ENCODE peak calls at places on chromosomes 13 and 19, in six cellular contexts. One of them, this sample, is unnamed.

GRCh38 chr19:35897706-35898451 is 2.5 kb downstream of the NFKBID start:
- DNase-seq in A673: no peak
- DNase-seq in tibial artery: no peak
- DNase-seq in heart right ventricle: no peak
- DNase-seq in astrocyte of the spinal cord: no peak
- DNase-seq in hepatocyte: no peak
- DNase-seq in this sample: no peak

GRCh38 chr13:30730526-30730925 is 4.8 kb upstream of the ALOX5AP start:
- DNase-seq in A673: no peak
- DNase-seq in tibial artery: no peak
- DNase-seq in heart right ventricle: no peak
- DNase-seq in astrocyte of the spinal cord: no peak
- DNase-seq in hepatocyte: peak; percentile 40
- DNase-seq in this sample: no peak

GRCh38 chr13:103351035-103351828 is 285.0 kb upstream of the SLC10A2 start:
- DNase-seq in A673: peak; percentile 7
- DNase-seq in tibial artery: no peak
- DNase-seq in heart right ventricle: peak; percentile 13
- DNase-seq in astrocyte of the spinal cord: peak; percentile 87
- DNase-seq in hepatocyte: peak; percentile 41
- DNase-seq in this sample: no peak

GRCh38 chr19:35592226-35592625 is 6.3 kb downstream of the PMIS2 start:
- DNase-seq in A673: peak; percentile 45
- DNase-seq in tibial artery: no peak
- DNase-seq in heart right ventricle: no peak
- DNase-seq in astrocyte of the spinal cord: no peak
- DNase-seq in hepatocyte: peak; percentile 64
- DNase-seq in this sample: no peak

GRCh38 chr13:39527961-39528720 is 74.9 kb downstream of the LHFPL6 start:
- DNase-seq in A673: peak; percentile 60
- DNase-seq in tibial artery: peak; percentile 68
- DNase-seq in heart right ventricle: no peak
- DNase-seq in astrocyte of the spinal cord: peak; percentile 91
- DNase-seq in hepatocyte: no peak
- DNase-seq in this sample: peak; percentile 74

GRCh38 chr19:52600639-52601024 is 30.5 kb downstream of the ZNF701 start:
- DNase-seq in A673: peak; percentile 5
- DNase-seq in tibial artery: no peak
- DNase-seq in heart right ventricle: no peak
- DNase-seq in astrocyte of the spinal cord: no peak
- DNase-seq in hepatocyte: peak; percentile 71
- DNase-seq in this sample: no peak

GRCh38 chr19:14183741-14184395 is 22.1 kb downstream of the ADGRL1 start:
- DNase-seq in A673: peak; percentile 84
- DNase-seq in tibial artery: no peak
- DNase-seq in heart right ventricle: no peak
- DNase-seq in astrocyte of the spinal cord: no peak
- DNase-seq in hepatocyte: no peak
- DNase-seq in this sample: no peak

GRCh38 chr13:88802886-88803285 is 1131.7 kb downstream of the SLITRK5 start:
- DNase-seq in A673: no peak
- DNase-seq in tibial artery: no peak
- DNase-seq in heart right ventricle: no peak
- DNase-seq in astrocyte of the spinal cord: no peak
- DNase-seq in hepatocyte: no peak
- DNase-seq in this sample: no peak

GRCh38 chr13:55516610-55517009 is 1624.1 kb upstream of the PRR20A start:
- DNase-seq in A673: no peak
- DNase-seq in tibial artery: no peak
- DNase-seq in heart right ventricle: no peak
- DNase-seq in astrocyte of the spinal cord: no peak
- DNase-seq in hepatocyte: no peak
- DNase-seq in this sample: no peak

GRCh38 chr19:51323481-51323891 is 12.0 kb downstream of the IGLON5 start:
- DNase-seq in A673: no peak
- DNase-seq in tibial artery: no peak
- DNase-seq in heart right ventricle: no peak
- DNase-seq in astrocyte of the spinal cord: no peak
- DNase-seq in hepatocyte: no peak
- DNase-seq in this sample: no peak

DNA sequence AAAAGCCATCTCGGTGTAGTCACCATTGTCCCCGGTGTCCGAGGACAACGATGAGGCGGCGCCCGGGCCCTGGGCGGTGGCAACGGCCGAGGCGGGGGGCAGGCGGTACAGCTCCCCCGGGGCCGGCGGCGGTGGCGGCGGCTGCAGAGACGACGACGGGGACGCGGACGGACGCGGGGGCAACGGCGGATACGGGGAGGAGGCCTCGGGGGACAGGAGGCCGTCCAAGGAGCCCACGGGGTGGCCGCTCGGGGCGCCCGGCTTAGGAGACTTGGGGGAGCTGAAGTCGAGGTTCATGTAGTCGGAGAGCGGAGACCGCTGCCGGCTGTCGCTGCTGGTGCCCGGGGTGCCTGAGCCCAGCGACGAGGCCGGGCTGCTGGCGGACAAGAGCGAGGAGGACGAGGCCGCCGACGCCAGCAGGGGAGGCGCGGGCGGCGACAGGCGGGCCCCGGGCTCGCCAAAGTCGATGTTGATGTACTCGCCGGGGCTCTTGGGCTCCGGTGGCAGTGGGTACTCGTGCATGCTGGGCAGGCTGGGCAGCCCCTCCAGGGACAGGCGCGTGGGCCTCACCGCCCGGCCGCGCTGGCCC is 3.5 kb downstream of the IRS2 start:
- DNase-seq in A673: peak; percentile 61
- DNase-seq in tibial artery: no peak
- DNase-seq in heart right ventricle: no peak
- DNase-seq in astrocyte of the spinal cord: no peak
- DNase-seq in hepatocyte: no peak
- DNase-seq in this sample: no peak
- H3K4me3 ChIP-seq in A673: peak overlapping the region; percentile 82
- H3K4me3 ChIP-seq in tibial artery: peak overlapping the region; percentile 88
- H3K4me3 ChIP-seq in heart right ventricle: no peak overlapping the region
- H3K4me3 ChIP-seq in astrocyte of the spinal cord: no peak overlapping the region
- H3K4me3 ChIP-seq in hepatocyte: no peak overlapping the region
- H3K4me3 ChIP-seq in this sample: peak overlapping the region; percentile 63

GRCh38 chr19:38870612-38871011 is 7.5 kb downstream of the RINL start:
- DNase-seq in A673: no peak
- DNase-seq in tibial artery: no peak
- DNase-seq in heart right ventricle: no peak
- DNase-seq in astrocyte of the spinal cord: no peak
- DNase-seq in hepatocyte: no peak
- DNase-seq in this sample: no peak
- H3K4me3 ChIP-seq in A673: no peak overlapping the region
- H3K4me3 ChIP-seq in tibial artery: no peak overlapping the region
- H3K4me3 ChIP-seq in heart right ventricle: no peak overlapping the region
- H3K4me3 ChIP-seq in astrocyte of the spinal cord: no peak overlapping the region
- H3K4me3 ChIP-seq in hepatocyte: no peak overlapping the region
- H3K4me3 ChIP-seq in this sample: no peak overlapping the region

GRCh38 chr19:29266001-29266400 is 53.0 kb upstream of the UQCRFS1 start:
- DNase-seq in A673: no peak
- DNase-seq in tibial artery: no peak
- DNase-seq in heart right ventricle: no peak
- DNase-seq in astrocyte of the spinal cord: no peak
- DNase-seq in hepatocyte: no peak
- DNase-seq in this sample: no peak

GRCh38 chr19:29266603-29267002 is 53.7 kb upstream of the UQCRFS1 start:
- DNase-seq in A673: no peak
- DNase-seq in tibial artery: no peak
- DNase-seq in heart right ventricle: no peak
- DNase-seq in astrocyte of the spinal cord: no peak
- DNase-seq in hepatocyte: no peak
- DNase-seq in this sample: no peak

GRCh38 chr19:29263305-29264080 is 50.5 kb upstream of the UQCRFS1 start:
- DNase-seq in A673: peak; percentile 45
- DNase-seq in tibial artery: no peak
- DNase-seq in heart right ventricle: peak; percentile 22
- DNase-seq in astrocyte of the spinal cord: no peak
- DNase-seq in hepatocyte: peak; percentile 64
- DNase-seq in this sample: peak; percentile 7

GRCh38 chr19:29265436-29265835 is 52.5 kb upstream of the UQCRFS1 start:
- DNase-seq in A673: no peak
- DNase-seq in tibial artery: no peak
- DNase-seq in heart right ventricle: no peak
- DNase-seq in astrocyte of the spinal cord: no peak
- DNase-seq in hepatocyte: no peak
- DNase-seq in this sample: no peak

GRCh38 chr19:29264897-29265296 is 51.9 kb upstream of the UQCRFS1 start:
- DNase-seq in A673: no peak
- DNase-seq in tibial artery: no peak
- DNase-seq in heart right ventricle: no peak
- DNase-seq in astrocyte of the spinal cord: no peak
- DNase-seq in hepatocyte: no peak
- DNase-seq in this sample: no peak
- H3K4me3 ChIP-seq in A673: no peak overlapping the region
- H3K4me3 ChIP-seq in tibial artery: no peak overlapping the region
- H3K4me3 ChIP-seq in heart right ventricle: no peak overlapping the region
- H3K4me3 ChIP-seq in astrocyte of the spinal cord: no peak overlapping the region
- H3K4me3 ChIP-seq in hepatocyte: no peak overlapping the region
- H3K4me3 ChIP-seq in this sample: no peak overlapping the region

DNA sequence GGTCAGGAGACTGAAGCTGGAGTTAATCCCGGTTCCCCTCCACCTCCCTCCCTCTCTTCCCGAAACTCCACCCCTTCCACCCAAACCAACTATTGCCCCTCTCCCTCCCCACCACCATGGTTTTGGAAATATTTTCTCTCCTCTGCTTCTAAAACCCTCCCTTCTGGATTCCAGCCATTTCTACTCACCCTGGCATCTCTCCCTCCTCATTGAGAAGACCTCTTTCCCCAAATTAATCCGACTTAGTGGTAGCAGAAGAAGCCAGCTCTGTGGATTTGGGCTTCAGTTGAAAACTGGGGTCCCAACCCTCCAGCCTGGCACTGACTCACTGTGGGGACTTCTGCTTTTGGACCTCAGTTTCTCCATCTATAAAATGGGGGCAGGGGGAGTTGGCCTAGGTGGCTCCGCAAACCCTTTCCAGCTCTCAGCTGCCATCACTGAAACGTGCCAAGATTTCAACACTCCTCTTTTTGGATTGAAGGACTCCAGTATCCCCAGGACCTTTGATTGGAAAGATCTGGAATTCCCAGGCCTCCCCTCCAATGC is 1.6 kb downstream of the GPR4 start:
- DNase-seq in A673: no peak
- DNase-seq in tibial artery: no peak
- DNase-seq in heart right ventricle: no peak
- DNase-seq in astrocyte of the spinal cord: no peak
- DNase-seq in hepatocyte: no peak
- DNase-seq in this sample: no peak
- H3K4me3 ChIP-seq in A673: no peak overlapping the region
- H3K4me3 ChIP-seq in tibial artery: no peak overlapping the region
- H3K4me3 ChIP-seq in heart right ventricle: peak overlapping the region; percentile 70
- H3K4me3 ChIP-seq in astrocyte of the spinal cord: no peak overlapping the region
- H3K4me3 ChIP-seq in hepatocyte: no peak overlapping the region
- H3K4me3 ChIP-seq in this sample: no peak overlapping the region

GRCh38 chr19:38657633-38658222 is 10.3 kb downstream of the ACTN4 start:
- DNase-seq in A673: no peak
- DNase-seq in tibial artery: no peak
- DNase-seq in heart right ventricle: no peak
- DNase-seq in astrocyte of the spinal cord: peak; percentile 82
- DNase-seq in hepatocyte: peak; percentile 51
- DNase-seq in this sample: no peak

GRCh38 chr19:38656171-38656981 is 8.9 kb downstream of the ACTN4 start:
- DNase-seq in A673: peak; percentile 74
- DNase-seq in tibial artery: no peak
- DNase-seq in heart right ventricle: no peak
- DNase-seq in astrocyte of the spinal cord: peak; percentile 68
- DNase-seq in hepatocyte: no peak
- DNase-seq in this sample: no peak

GRCh38 chr19:38661166-38661565 is 13.7 kb downstream of the ACTN4 start:
- DNase-seq in A673: no peak
- DNase-seq in tibial artery: no peak
- DNase-seq in heart right ventricle: no peak
- DNase-seq in astrocyte of the spinal cord: no peak
- DNase-seq in hepatocyte: no peak
- DNase-seq in this sample: no peak

GRCh38 chr19:38660724-38661123 is 13.3 kb downstream of the ACTN4 start:
- DNase-seq in A673: no peak
- DNase-seq in tibial artery: no peak
- DNase-seq in heart right ventricle: no peak
- DNase-seq in astrocyte of the spinal cord: no peak
- DNase-seq in hepatocyte: no peak
- DNase-seq in this sample: no peak

DNA sequence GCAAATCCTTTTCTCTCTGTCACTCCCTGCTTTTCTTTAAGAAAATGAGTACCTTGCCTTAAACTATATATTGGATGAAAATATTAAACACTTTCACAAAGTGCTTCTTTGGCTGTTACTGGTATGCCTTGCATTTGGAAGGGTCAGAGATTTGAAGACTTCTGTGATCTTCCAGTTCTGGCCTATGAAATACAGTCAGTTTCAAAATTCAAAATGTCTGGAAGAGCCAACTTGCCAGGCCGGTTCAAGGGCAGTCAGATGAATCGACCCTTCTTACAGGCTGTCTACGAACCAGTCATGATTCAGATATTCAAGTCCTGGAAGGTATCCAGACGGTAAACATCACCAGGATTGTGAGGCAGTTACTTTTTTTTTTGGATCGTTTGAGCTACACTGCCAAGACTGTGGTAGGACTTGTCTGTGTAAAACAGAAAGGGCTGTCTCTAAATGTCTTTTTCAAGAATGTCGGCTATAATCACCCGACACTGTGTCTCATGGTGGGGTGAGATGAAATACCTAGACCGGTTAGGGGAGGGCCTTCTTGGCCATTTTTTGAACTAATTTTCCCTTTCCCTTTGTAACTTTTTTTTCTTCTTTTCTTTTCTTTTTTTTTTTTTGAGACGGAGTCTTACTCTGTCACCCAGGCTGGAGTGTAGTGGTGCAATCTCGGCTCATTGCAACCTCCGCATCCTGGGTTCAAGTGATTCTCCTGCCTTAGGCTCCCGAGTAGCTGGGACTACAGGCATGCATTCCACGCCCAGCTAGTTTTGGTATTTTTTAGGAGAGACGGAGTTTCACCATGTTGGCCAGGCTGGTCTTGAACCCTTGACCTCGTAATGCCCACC is 11.2 kb downstream of the ACTN4 start:
- DNase-seq in A673: peak; percentile 70
- DNase-seq in tibial artery: peak; percentile 82
- DNase-seq in heart right ventricle: peak; percentile 74
- DNase-seq in astrocyte of the spinal cord: peak; percentile 100
- DNase-seq in hepatocyte: peak; percentile 92
- DNase-seq in this sample: peak; percentile 98
- H3K4me3 ChIP-seq in A673: no peak overlapping the region
- H3K4me3 ChIP-seq in tibial artery: peak overlapping the region; percentile 32
- H3K4me3 ChIP-seq in heart right ventricle: no peak overlapping the region
- H3K4me3 ChIP-seq in astrocyte of the spinal cord: no peak overlapping the region
- H3K4me3 ChIP-seq in hepatocyte: no peak overlapping the region
- H3K4me3 ChIP-seq in this sample: peak overlapping the region; percentile 12

This sample was measured in HFF-Myc.